ENCODE peak calls at places on chromosomes 3 and 15, in six cellular contexts. Y is GM12878, S is K562, I is HepG2, G is GM12891, U is H1. C is an unnamed sample.
A peak's percentile ranks its signal among the peaks of the same experiment; 100 is the strongest.

GRCh38 chr15:67945951-67946700 is 106.3 kb upstream of the RNU6-1 start:
- DNase-seq in I (peak; percentile 98), S (peak; percentile 54), U (peak; percentile 59), Y (no peak), G (no peak), C (no peak)

GRCh38 chr3:141465221-141465620 is 21.6 kb upstream of the RASA2 start:
- DNase-seq in G (no peak), I (no peak), S (no peak), Y (no peak), U (no peak), C (no peak)

GRCh38 chr3:53402323-53402722 is 55.0 kb upstream of the DCP1A start:
- DNase-seq in U (no peak), S (no peak), G (no peak), I (no peak), Y (no peak), C (no peak)

GRCh38 chr15:96330064-96330449 is 443 bp upstream of the NR2F2 start:
- DNase-seq in U (no peak), S (no peak), I (no peak), G (no peak), Y (no peak), C (no peak)

GRCh38 chr15:49045691-49046112 is 544 bp downstream of the SECISBP2L start:
- DNase-seq in Y (peak; percentile 48), U (no peak), G (peak; percentile 23), I (peak; percentile 28), S (peak; percentile 44), C (peak; percentile 18)

GRCh38 chr15:80892414-80892813 is 97.2 kb downstream of the MESD start:
- DNase-seq in I (no peak), G (no peak), Y (no peak), S (no peak), U (no peak), C (no peak)

GRCh38 chr3:192706272-192706671 is 21.1 kb downstream of the FGF12 start:
- DNase-seq in Y (no peak), I (no peak), S (no peak), U (no peak), G (no peak), C (no peak)

GRCh38 chr3:20064796-20065564 is 24.7 kb downstream of the KAT2B start:
- DNase-seq in G (no peak), Y (no peak), S (peak; percentile 83), U (no peak), I (no peak), C (no peak)

GRCh38 chr15:22989576-22990477 is 9.7 kb upstream of the CYFIP1 start:
- DNase-seq in I (no peak), G (no peak), S (no peak), Y (no peak), U (no peak), C (no peak)

GRCh38 chr3:189635385-189635784 is 4.2 kb downstream of the TP63 start:
- DNase-seq in I (no peak), U (no peak), Y (no peak), S (no peak), G (no peak), C (no peak)

GRCh38 chr3:119580148-119580760 is 962 bp downstream of the ADPRH start:
- DNase-seq in I (no peak), G (peak; percentile 44), U (no peak), Y (no peak), S (no peak), C (peak; percentile 58)

GRCh38 chr3:54641226-54642014 is 286.4 kb downstream of the LRTM1 start:
- DNase-seq in U (no peak), S (no peak), I (no peak), G (no peak), Y (no peak), C (no peak)

GRCh38 chr3:71504250-71505036 is 79.1 kb downstream of the FOXP1 start:
- DNase-seq in U (no peak), Y (no peak), S (peak; percentile 51), G (no peak), I (no peak), C (no peak)

GRCh38 chr3:28674212-28674611 is 325.6 kb upstream of the AZI2 start:
- DNase-seq in S (no peak), Y (no peak), U (no peak), G (no peak), I (no peak), C (no peak)

GRCh38 chr15:37788767-37789391 is 145.6 kb upstream of the TMCO5A start:
- DNase-seq in Y (no peak), I (no peak), G (no peak), S (no peak), U (no peak), C (no peak)
- TF ChIP-seq POLR2A in Y (no peak), I (no peak), G (no peak), S (no peak), U (no peak), C (no peak)

DNA sequence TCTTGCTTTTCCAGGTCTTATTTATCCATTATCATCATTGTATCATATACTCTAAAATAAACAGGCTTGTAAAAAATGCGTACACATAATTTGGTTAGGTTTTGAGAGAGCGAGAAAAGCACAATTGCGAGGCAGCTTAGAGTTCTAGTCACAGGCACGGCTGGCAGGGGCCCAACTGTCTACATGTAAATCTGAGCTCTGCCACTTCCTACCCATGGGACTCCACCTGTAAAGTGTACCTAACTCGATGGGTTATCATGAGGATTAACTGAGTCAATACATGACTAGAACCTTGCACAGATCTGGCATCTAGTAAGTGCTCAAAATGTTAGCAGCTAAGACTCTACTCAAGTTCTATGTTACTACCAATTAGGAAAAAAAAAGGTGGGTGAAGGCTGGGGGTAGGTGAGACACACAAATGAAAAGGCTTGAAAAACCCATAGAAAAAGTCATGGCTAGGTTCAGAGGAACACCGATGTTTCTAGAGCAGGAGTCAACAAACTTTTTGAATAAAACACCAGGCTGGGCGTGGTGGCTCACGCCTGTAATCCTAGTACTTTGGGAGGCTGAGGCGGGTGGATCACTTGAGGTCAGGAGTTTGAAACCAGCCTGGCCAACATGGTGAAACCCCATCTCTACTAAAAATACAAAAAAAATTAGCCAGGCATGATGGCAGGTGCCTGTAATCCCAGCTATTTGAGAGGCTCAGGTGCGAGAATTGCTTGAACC is 36.2 kb downstream of the GLB1 start:
- DNase-seq in S (no peak), I (no peak), U (no peak), Y (no peak), G (no peak), C (no peak)
- TF ChIP-seq TAF1 in S (no peak), I (no peak), U (no peak), Y (no peak), G (no peak), C (no peak)

GRCh38 chr15:41233367-41233771 is 2.3 kb downstream of the CHP1 start:
- DNase-seq in S (peak; percentile 85), G (no peak), I (peak; percentile 14), Y (no peak), U (no peak), C (no peak)

GRCh38 chr15:41230345-41230649 is 260 bp downstream of the EXD1 start:
- DNase-seq in I (no peak), G (no peak), U (no peak), S (no peak), Y (no peak), C (no peak)

GRCh38 chr15:41235929-41236328 is 4.9 kb downstream of the CHP1 start:
- DNase-seq in Y (no peak), S (no peak), U (no peak), G (no peak), I (no peak), C (no peak)

GRCh38 chr15:41231536-41231935 is 468 bp downstream of the CHP1 start:
- DNase-seq in G (no peak), U (no peak), I (no peak), Y (no peak), S (no peak), C (no peak)

DNA sequence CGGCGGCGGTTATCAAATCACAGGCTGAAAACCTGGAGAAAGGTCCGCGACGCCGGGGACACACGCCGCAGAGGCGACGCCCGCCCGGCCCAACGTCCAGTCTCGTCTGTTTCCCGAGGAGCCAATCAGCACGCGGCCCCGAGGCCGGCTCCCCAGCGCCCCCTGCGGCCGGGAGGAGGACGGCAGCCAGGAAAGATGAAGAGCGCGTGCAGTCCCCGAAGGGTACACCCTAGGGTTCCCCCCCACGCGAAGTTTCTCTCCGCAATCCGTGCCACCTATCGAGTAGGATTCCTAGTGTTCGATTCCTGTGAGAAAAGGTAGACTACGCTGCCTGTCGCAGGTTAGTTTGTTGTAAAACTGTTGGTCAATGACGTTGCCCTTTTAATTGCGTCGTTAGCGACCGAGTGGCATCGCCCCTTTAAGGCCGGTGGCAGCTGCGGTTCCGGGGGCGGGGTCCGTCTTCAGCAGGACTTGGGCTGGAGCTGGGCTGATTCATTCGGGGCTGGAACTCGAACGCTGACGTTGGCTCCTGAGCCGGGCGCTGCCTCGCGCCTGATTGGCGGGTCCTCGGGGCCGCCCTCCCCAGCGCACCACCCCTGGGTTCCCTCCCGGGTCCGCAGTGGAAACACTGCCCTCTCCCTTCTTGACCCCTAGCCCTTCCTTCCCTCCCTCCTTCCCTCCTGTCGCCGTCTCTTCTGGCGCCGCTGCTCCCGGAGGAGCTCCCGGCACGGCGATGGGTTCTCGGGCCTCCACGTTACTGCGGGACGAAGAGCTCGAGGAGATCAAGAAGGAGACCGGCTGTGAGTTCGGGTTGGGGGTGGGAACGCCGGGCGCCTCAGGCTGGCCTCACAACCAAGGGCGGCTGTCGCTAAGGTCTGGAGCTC is at the start of the genes CHP1 and EXD1:
- DNase-seq in Y (peak; percentile 87), G (peak; percentile 94), I (peak; percentile 94), U (peak; percentile 95), S (peak; percentile 99), C (peak; percentile 92)
- TF ChIP-seq POLR2AphosphoS5 in Y (peak; percentile 87), G (no peak), I (peak; percentile 82), U (peak; percentile 75), S (peak; percentile 27), C (peak; percentile 82)

DNA sequence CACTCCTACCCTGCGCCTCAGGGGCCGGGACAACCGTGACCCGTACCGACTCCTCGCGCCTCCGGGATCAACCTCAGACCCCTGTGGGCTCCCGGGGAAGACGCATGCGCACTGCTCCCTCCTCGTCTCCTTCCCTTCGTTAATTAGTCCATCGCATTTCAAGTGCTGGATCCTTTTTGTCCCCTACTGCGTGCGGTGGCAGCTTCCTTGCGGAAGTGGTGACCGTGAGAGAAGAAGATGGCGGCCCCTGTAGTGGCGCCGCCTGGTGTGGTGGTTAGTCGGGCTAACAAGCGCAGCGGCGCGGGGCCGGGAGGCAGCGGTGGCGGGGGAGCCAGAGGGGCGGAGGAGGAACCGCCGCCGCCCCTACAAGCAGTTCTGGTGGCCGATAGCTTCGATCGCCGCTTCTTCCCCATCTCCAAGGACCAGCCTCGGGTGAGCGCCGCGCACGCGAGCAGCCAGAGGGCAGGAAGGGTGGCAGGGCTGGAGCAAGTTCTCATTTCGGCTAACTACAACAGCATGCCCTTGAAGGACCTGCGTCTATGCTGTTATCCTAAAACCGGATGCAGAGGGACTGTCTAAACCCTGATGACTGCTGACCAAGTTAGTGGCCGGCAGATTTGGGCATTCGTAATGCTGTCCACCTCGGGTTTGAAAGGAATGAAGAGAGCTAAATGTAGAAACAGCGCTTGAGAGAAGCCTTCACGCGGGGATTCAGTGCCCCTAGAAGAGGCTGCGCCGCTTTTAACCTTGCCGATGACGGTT is at the start of gene EIF2B5:
- DNase-seq in Y (peak; percentile 84), G (peak; percentile 69), S (peak; percentile 96), I (peak; percentile 95), U (peak; percentile 66), C (peak; percentile 77)
- TF ChIP-seq POLR2A in Y (peak; percentile 96), G (peak; percentile 88), S (peak; percentile 92), I (peak; percentile 95), U (peak; percentile 83), C (peak; percentile 91)